ENCODE peak calls at places on chromosomes 6 and 20, in ten cellular contexts. W is ovary, G is IMR-90, A is neural progenitor cell, Z is AG04450, N is heart left ventricle, P is mesenchymal stem cell, X is PC-3, L is endodermal cell, J is fibroblast of lung. Q is an unnamed sample.

GRCh38 chr6:52423971-52424381 is 3.8 kb downstream of the EFHC1 start:
- DNase-seq in W (no peak), G (peak), A (no peak), Z (peak), N (peak), P (peak), X (peak), L (peak), J (peak), Q (peak)

GRCh38 chr20:24501764-24502163 is 32.3 kb downstream of the SYNDIG1 start:
- DNase-seq in W (no peak), G (no peak), A (no peak), Z (no peak), N (no peak), P (no peak), X (no peak), L (no peak), J (no peak), Q (no peak)

GRCh38 chr20:57840066-57840465 is 130.3 kb upstream of the PMEPA1 start:
- DNase-seq in W (no peak), G (no peak), A (no peak), Z (no peak), N (no peak), P (no peak), X (no peak), L (no peak), J (peak), Q (no peak)

GRCh38 chr20:64149141-64149540 is 15.1 kb upstream of the MYT1 start:
- DNase-seq in W (no peak), G (no peak), A (no peak), Z (no peak), N (no peak), P (no peak), X (no peak), L (no peak), J (no peak), Q (no peak)

GRCh38 chr6:127384007-127384406 is 40.6 kb upstream of the ECHDC1 start:
- DNase-seq in W (no peak), G (peak), A (no peak), Z (no peak), N (no peak), P (peak), X (no peak), L (no peak), J (peak), Q (peak)

GRCh38 chr6:158457616-158458278 is 102.1 kb upstream of the TMEM181 start:
- DNase-seq in W (no peak), G (peak), A (no peak), Z (no peak), N (no peak), P (peak), X (peak), L (no peak), J (peak), Q (no peak)

GRCh38 chr6:137804647-137805046 is 62.4 kb upstream of the TNFAIP3 start:
- DNase-seq in W (no peak), G (peak), A (no peak), Z (no peak), N (no peak), P (no peak), X (no peak), L (no peak), J (peak), Q (no peak)

GRCh38 chr6:131159578-131159977 is 24.3 kb downstream of the AKAP7 start:
- DNase-seq in W (no peak), G (peak), A (no peak), Z (peak), N (no peak), P (peak), X (peak), L (no peak), J (peak), Q (peak)

GRCh38 chr6:170102582-170103481 is 188.0 kb downstream of the DLL1 start:
- DNase-seq in W (no peak), G (no peak), A (no peak), Z (no peak), N (peak), P (no peak), X (no peak), L (peak), J (no peak), Q (no peak)

GRCh38 chr6:18632670-18633410 is 245.7 kb downstream of the RNF144B start:
- DNase-seq in W (no peak), G (peak), A (no peak), Z (no peak), N (no peak), P (peak), X (peak), L (no peak), J (peak), Q (peak)

GRCh38 chr6:138234363-138234762 is 16.1 kb upstream of the PBOV1 start:
- DNase-seq in W (no peak), G (no peak), A (no peak), Z (no peak), N (no peak), P (no peak), X (peak), L (no peak), J (peak), Q (no peak)

GRCh38 chr6:25717856-25718740 is 36.4 kb upstream of the SLC17A4 start:
- DNase-seq in W (no peak), G (peak), A (peak), Z (no peak), N (no peak), P (peak), X (peak), L (no peak), J (peak), Q (peak)

GRCh38 chr6:132333639-132334516 is 67.4 kb downstream of the MOXD1 start:
- DNase-seq in W (no peak), G (peak), A (no peak), Z (peak), N (peak), P (peak), X (peak), L (peak), J (peak), Q (peak)

GRCh38 chr6:90678049-90678779 is 91.3 kb upstream of the MAP3K7 start:
- DNase-seq in W (no peak), G (no peak), A (no peak), Z (no peak), N (no peak), P (no peak), X (no peak), L (peak), J (no peak), Q (no peak)

GRCh38 chr6:90677440-90677839 is 90.6 kb upstream of the MAP3K7 start:
- DNase-seq in W (no peak), G (no peak), A (no peak), Z (no peak), N (no peak), P (no peak), X (no peak), L (no peak), J (no peak), Q (no peak)

GRCh38 chr6:90676516-90676915 is 89.6 kb upstream of the MAP3K7 start:
- DNase-seq in W (no peak), G (no peak), A (peak), Z (no peak), N (no peak), P (no peak), X (no peak), L (peak), J (no peak), Q (no peak)

DNA sequence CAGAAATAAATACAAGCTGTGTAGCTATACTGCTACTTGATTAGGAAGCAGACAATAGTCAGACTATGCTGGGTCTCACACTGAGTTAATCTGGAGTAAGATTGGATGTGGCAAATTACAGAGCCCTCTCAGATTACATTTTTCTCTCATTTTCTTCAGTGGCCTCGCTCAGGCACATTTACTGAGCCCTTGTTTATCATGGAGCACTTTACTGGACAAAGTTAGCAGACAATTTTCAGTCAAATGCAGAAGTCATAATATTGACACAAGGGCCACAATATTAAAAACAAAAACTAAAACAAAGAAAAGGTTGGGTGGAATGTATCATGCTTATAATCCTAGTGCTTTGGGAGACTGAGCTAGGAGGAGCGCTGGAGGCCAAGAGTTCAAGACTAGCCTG is 95.0 kb upstream of the MAP3K7 start:
- DNase-seq in W (no peak), G (no peak), A (no peak), Z (no peak), N (no peak), P (no peak), X (no peak), L (no peak), J (no peak), Q (no peak)
- H3K27ac ChIP-seq in W (no peak), G (no peak), A (no peak), Z (no peak), N (no peak), P (no peak), X (no peak), L (no peak), J (no peak), Q (no peak)

DNA sequence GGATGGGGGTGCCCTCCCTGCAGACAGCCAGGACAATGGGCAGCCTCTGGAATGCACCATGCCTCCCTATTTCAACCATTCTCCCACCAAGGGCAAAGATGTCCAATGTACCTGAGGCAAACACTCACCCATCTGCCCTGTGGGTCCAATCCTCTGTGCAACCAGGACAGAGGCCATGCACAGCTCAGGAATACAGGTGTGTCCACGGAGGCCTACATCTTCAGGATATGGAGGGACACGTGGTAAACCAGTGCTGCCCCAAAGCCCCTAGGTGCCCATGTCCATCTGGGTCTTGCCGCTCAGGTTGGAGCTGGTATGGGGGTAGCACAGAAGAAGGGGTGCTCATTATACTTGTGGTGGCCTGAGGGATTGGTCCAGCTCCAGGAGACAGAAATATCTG is 20.4 kb upstream of the TAF8 start:
- DNase-seq in W (no peak), G (no peak), A (no peak), Z (no peak), N (no peak), P (no peak), X (no peak), L (no peak), J (no peak), Q (no peak)
- H3K27ac ChIP-seq in W (peak), G (no peak), A (no peak), Z (no peak), N (no peak), P (no peak), X (no peak), L (no peak), J (no peak), Q (no peak)

DNA sequence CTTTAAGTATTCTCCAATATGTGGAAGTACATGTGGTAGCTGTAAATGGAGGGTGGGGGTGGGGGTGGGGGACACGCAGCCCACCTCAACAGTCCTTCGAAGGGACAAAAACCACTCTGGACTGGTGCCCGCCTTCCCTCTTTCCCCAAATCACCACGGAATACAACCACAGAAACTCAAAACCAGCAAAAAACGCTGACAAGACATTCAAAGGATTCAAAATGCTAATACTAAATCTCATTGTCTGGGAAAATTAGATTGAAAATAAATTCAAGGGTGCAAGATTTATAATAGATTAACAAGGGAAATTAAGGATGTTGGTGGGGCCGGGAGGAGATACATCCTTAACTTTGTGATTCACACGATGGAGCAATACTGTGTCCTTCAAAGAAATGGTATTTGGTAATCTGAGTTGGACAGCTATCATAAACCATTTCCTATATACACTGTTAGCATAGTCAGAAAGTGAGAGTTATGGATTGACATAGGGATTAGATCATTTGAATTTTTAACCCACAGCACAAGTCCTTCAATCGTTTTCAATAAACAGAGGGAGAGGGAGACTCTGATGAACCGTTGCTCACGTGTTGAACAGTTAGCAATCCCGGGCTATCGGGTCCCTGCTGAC is 766 bp upstream of the TBC1D22B start:
- DNase-seq in W (no peak), G (peak), A (peak), Z (no peak), N (no peak), P (peak), X (peak), L (no peak), J (no peak), Q (no peak)
- H3K27ac ChIP-seq in W (peak), G (no peak), A (no peak), Z (no peak), N (peak), P (no peak), X (no peak), L (no peak), J (peak), Q (no peak)

GRCh38 chr6:84255641-84256040 is 28.2 kb upstream of the CEP162 start:
- DNase-seq in W (no peak), G (no peak), A (no peak), Z (no peak), N (no peak), P (no peak), X (no peak), L (no peak), J (no peak), Q (no peak)

GRCh38 chr6:84258866-84259265 is 31.4 kb upstream of the CEP162 start:
- DNase-seq in W (no peak), G (no peak), A (no peak), Z (no peak), N (no peak), P (no peak), X (no peak), L (no peak), J (no peak), Q (no peak)

GRCh38 chr6:84260926-84261325 is 33.5 kb upstream of the CEP162 start:
- DNase-seq in W (no peak), G (no peak), A (no peak), Z (no peak), N (no peak), P (no peak), X (no peak), L (no peak), J (no peak), Q (no peak)

GRCh38 chr6:84260186-84260585 is 32.7 kb upstream of the CEP162 start:
- DNase-seq in W (no peak), G (no peak), A (no peak), Z (no peak), N (no peak), P (no peak), X (no peak), L (no peak), J (no peak), Q (no peak)

GRCh38 chr6:84258268-84258667 is 30.8 kb upstream of the CEP162 start:
- DNase-seq in W (no peak), G (no peak), A (no peak), Z (no peak), N (no peak), P (no peak), X (no peak), L (no peak), J (no peak), Q (peak)
- H3K27ac ChIP-seq in W (no peak), G (no peak), A (no peak), Z (no peak), N (no peak), P (no peak), X (no peak), L (no peak), J (no peak), Q (no peak)

GRCh38 chr6:92114797-92115196 is 1304.6 kb downstream of the EPHA7 start:
- DNase-seq in W (no peak), G (no peak), A (no peak), Z (no peak), N (no peak), P (no peak), X (no peak), L (no peak), J (no peak), Q (no peak)

GRCh38 chr6:92114091-92114490 is 1305.3 kb downstream of the EPHA7 start:
- DNase-seq in W (no peak), G (no peak), A (no peak), Z (no peak), N (no peak), P (no peak), X (no peak), L (no peak), J (no peak), Q (no peak)

GRCh38 chr6:92109256-92109655 is 1310.1 kb downstream of the EPHA7 start:
- DNase-seq in W (no peak), G (no peak), A (no peak), Z (no peak), N (no peak), P (no peak), X (no peak), L (no peak), J (no peak), Q (no peak)

GRCh38 chr6:92110390-92110789 is 1309.0 kb downstream of the EPHA7 start:
- DNase-seq in W (no peak), G (no peak), A (no peak), Z (no peak), N (no peak), P (no peak), X (no peak), L (no peak), J (peak), Q (no peak)
- H3K27ac ChIP-seq in W (no peak), G (no peak), A (no peak), Z (no peak), N (no peak), P (no peak), X (no peak), L (no peak), J (no peak), Q (no peak)

GRCh38 chr20:32071395-32072167 is 19.5 kb downstream of the HCK start:
- DNase-seq in W (no peak), G (no peak), A (no peak), Z (no peak), N (no peak), P (no peak), X (no peak), L (no peak), J (no peak), Q (no peak)
- H3K27ac ChIP-seq in W (no peak), G (no peak), A (peak), Z (no peak), N (no peak), P (no peak), X (no peak), L (no peak), J (no peak), Q (no peak)

DNA sequence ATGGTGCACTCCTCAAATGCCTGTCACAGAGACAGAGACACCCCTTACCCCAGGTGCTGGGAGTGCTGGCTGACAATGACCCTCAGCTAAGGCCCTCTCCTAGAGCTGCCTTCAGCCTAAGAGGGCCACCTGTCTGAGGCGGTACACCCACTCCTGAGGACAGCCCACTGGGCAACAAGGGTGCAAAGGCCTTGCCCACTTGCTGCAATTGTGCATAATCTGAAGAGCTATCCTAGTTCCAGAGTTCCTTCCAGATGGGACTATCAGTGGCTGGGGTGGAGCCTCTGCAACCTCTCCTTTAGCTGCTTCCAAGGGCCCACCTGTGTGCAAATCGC is 87.6 kb downstream of the PREX1 start:
- DNase-seq in W (no peak), G (no peak), A (no peak), Z (no peak), N (no peak), P (no peak), X (no peak), L (no peak), J (no peak), Q (no peak)
- H3K27ac ChIP-seq in W (no peak), G (no peak), A (no peak), Z (no peak), N (no peak), P (no peak), X (no peak), L (no peak), J (no peak), Q (no peak)

DNA sequence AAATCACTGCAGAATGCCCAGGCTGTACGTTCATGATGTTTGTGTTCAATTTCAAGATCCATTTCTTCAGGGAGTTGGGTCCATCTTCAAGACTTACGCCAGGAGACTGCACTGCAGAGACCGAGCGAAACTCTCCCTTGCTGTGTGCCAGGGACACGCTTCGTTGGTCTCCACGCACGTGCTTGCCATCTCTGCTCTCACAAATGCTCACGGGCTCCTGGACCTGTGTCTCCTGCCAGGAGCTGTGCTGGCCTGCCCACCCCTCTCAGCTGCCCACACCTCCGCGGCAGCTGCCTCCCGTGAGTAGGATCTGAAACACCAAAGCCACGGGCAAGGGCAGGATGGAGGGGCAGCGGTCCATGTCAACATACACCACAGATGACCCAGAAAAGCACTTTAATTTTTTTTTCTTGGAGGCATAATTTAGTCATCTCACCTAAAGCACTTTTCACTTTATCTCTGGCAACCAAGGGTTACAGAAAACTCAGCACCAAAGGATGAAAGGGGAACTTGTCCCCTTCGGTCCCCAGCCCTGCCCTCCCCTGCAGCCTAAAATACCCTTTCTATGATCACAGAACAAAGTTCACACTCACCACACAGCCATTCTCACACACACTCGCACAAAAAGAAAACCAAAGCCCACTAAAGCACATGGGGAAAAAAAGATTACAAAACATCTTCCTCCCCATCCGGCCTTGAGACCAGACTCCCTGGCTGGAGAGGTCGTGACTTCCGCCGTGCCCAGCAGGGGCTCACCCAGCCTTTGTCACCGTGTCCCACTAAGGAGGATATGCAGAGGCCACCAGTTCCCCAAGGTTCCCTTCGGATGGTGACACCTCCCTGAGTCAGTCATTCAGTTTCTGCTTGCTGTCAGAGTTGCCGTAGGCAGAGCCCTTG is 137.9 kb downstream of the AGPAT4 start:
- DNase-seq in W (no peak), G (no peak), A (no peak), Z (no peak), N (no peak), P (no peak), X (no peak), L (peak), J (no peak), Q (no peak)
- H3K27ac ChIP-seq in W (no peak), G (no peak), A (no peak), Z (no peak), N (no peak), P (no peak), X (peak), L (peak), J (no peak), Q (no peak)